ENCODE peak calls at places on chromosomes 16 and 17, in six cellular contexts. N, V, M, J, K and T are unnamed samples.

GRCh38 chr17:30969989-30970680 is 704 bp upstream of the RNF135 start:
- DNase-seq in N (no peak), V (no peak), M (peak), J (peak), K (no peak), T (peak)

GRCh38 chr17:41008811-41009210 is at the start of gene KRTAP3-1:
- DNase-seq in N (no peak), V (no peak), M (no peak), J (no peak), K (no peak), T (no peak)

GRCh38 chr17:78901806-78902205 is 1.2 kb downstream of the CEP295NL start:
- DNase-seq in N (no peak), V (no peak), M (no peak), J (no peak), K (no peak), T (no peak)

GRCh38 chr17:59375858-59376257 is 44.4 kb downstream of the YPEL2 start:
- DNase-seq in N (no peak), V (no peak), M (no peak), J (no peak), K (no peak), T (no peak)

GRCh38 chr17:79937435-79937870 is 98.2 kb upstream of the CBX4 start:
- DNase-seq in N (no peak), V (no peak), M (no peak), J (no peak), K (no peak), T (no peak)

GRCh38 chr17:58308985-58309917 is 19.3 kb downstream of the TSPOAP1 start:
- DNase-seq in N (no peak), V (no peak), M (no peak), J (peak), K (no peak), T (no peak)

GRCh38 chr17:77769215-77769614 is 189.3 kb upstream of the TNRC6C start:
- DNase-seq in N (no peak), V (no peak), M (no peak), J (no peak), K (peak), T (no peak)

GRCh38 chr17:61410555-61411089 is 11.0 kb downstream of the TBX2 start:
- DNase-seq in N (peak), V (no peak), M (peak), J (peak), K (peak), T (peak)

GRCh38 chr16:52265446-52265861 is 281.5 kb downstream of the TOX3 start:
- DNase-seq in N (no peak), V (no peak), M (no peak), J (no peak), K (no peak), T (no peak)

GRCh38 chr16:4944333-4945281 is 7.7 kb upstream of the PPL start:
- DNase-seq in N (peak), V (peak), M (peak), J (peak), K (peak), T (peak)

GRCh38 chr17:49497147-49498036 is 2.3 kb downstream of the NGFR start:
- DNase-seq in N (peak), V (peak), M (peak), J (peak), K (peak), T (no peak)

GRCh38 chr16:74748710-74749073 is 25.9 kb downstream of the FA2H start:
- DNase-seq in N (no peak), V (no peak), M (no peak), J (no peak), K (no peak), T (no peak)

GRCh38 chr16:70695351-70696070 is 9.7 kb upstream of the MTSS2 start:
- DNase-seq in N (no peak), V (no peak), M (no peak), J (no peak), K (no peak), T (no peak)

GRCh38 chr17:75124041-75124818 is 7.3 kb downstream of the NT5C start:
- DNase-seq in N (no peak), V (no peak), M (no peak), J (no peak), K (peak), T (peak)

GRCh38 chr16:11348737-11349598 is 3.7 kb downstream of the RMI2 start:
- DNase-seq in N (no peak), V (no peak), M (no peak), J (no peak), K (no peak), T (no peak)

GRCh38 chr17:45431531-45432404 is 902 bp downstream of the ARHGAP27 start:
- DNase-seq in N (no peak), V (no peak), M (peak), J (peak), K (peak), T (peak)

GRCh38 chr17:39677581-39678339 is 9.5 kb downstream of the PNMT start:
- DNase-seq in N (peak), V (peak), M (no peak), J (no peak), K (no peak), T (no peak)

GRCh38 chr16:57736419-57737281 is 1.1 kb downstream of the KATNB1 start:
- DNase-seq in N (peak), V (no peak), M (peak), J (no peak), K (peak), T (peak)
- TF ChIP-seq CTCF in N (no peak), V (no peak), M (peak), J (no peak), K (peak), T (peak)

GRCh38 chr16:48041861-48042435 is 113.8 kb downstream of the ABCC12 start:
- DNase-seq in N (no peak), V (no peak), M (no peak), J (no peak), K (no peak), T (no peak)
- TF ChIP-seq CTCF in N (no peak), V (no peak), M (no peak), J (peak), K (no peak), T (no peak)

GRCh38 chr16:62208934-62209333 is 172.7 kb upstream of the CDH8 start:
- DNase-seq in N (no peak), V (no peak), M (no peak), J (no peak), K (no peak), T (no peak)

DNA sequence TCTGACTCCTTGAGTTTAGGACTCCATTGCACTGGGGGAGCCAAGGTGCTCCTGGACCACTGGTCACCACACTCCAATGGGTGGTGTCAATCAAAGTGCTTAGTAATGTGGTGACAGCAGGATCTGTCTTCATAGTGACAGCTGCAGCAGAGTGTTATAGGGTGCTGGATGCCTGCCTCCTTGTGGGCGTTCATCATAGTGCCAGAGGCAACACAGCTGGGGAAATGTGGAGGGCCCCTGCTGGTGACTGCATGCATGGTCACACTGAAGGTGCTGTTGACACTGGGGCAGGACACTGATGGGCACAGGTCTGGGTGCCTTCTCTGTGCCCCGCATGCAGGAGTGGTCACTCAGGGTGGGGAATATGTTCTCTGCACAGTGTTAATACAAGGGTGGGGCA is 177.5 kb upstream of the CDH8 start:
- DNase-seq in N (no peak), V (no peak), M (peak), J (no peak), K (no peak), T (no peak)
- TF ChIP-seq CTCF in N (no peak), V (no peak), M (peak), J (peak), K (no peak), T (no peak)

GRCh38 chr17:2796164-2797140 is at the start of gene RAP1GAP2:
- DNase-seq in N (peak), V (no peak), M (no peak), J (no peak), K (no peak), T (no peak)
- TF ChIP-seq CTCF in N (no peak), V (no peak), M (no peak), J (no peak), K (no peak), T (no peak)

GRCh38 chr17:17511293-17511741 is 15.1 kb upstream of the RASD1 start:
- DNase-seq in N (no peak), V (no peak), M (no peak), J (no peak), K (no peak), T (no peak)
- TF ChIP-seq CTCF in N (no peak), V (no peak), M (no peak), J (no peak), K (no peak), T (peak)

GRCh38 chr16:72198641-72199250 is 26.8 kb upstream of the PMFBP1 start:
- DNase-seq in N (no peak), V (no peak), M (no peak), J (no peak), K (no peak), T (no peak)
- TF ChIP-seq CTCF in N (no peak), V (no peak), M (no peak), J (no peak), K (no peak), T (no peak)